ENCODE peak calls at places on chromosomes 7 and 10, in seven cellular contexts. One of them, this sample, is unnamed.

GRCh38 chr7:82204694-82205093 is 238.9 kb downstream of the CACNA2D1 start:
- DNase-seq in NCI-H1092 treated with DMSO at 0.1 percent for 48 hours: no peak
- DNase-seq in AG08396: peak
- DNase-seq in NCI-H748 treated with DMSO at 0.1 percent for 48 hours: no peak
- DNase-seq in AG08395: peak
- DNase-seq in tibial nerve: no peak
- DNase-seq in IMR-90: peak
- DNase-seq in this sample: peak

GRCh38 chr7:68689087-68689433 is 909.2 kb upstream of the AUTS2 start:
- DNase-seq in NCI-H1092 treated with DMSO at 0.1 percent for 48 hours: no peak
- DNase-seq in AG08396: no peak
- DNase-seq in NCI-H748 treated with DMSO at 0.1 percent for 48 hours: no peak
- DNase-seq in AG08395: no peak
- DNase-seq in tibial nerve: no peak
- DNase-seq in IMR-90: no peak
- DNase-seq in this sample: no peak

GRCh38 chr7:2944729-2945128 is 98.9 kb downstream of the CARD11 start:
- DNase-seq in NCI-H1092 treated with DMSO at 0.1 percent for 48 hours: no peak
- DNase-seq in AG08396: no peak
- DNase-seq in NCI-H748 treated with DMSO at 0.1 percent for 48 hours: no peak
- DNase-seq in AG08395: no peak
- DNase-seq in tibial nerve: no peak
- DNase-seq in IMR-90: no peak
- DNase-seq in this sample: no peak

GRCh38 chr7:7183061-7183832 is 903 bp downstream of the C1GALT1 start:
- DNase-seq in NCI-H1092 treated with DMSO at 0.1 percent for 48 hours: peak
- DNase-seq in AG08396: peak
- DNase-seq in NCI-H748 treated with DMSO at 0.1 percent for 48 hours: peak
- DNase-seq in AG08395: peak
- DNase-seq in tibial nerve: peak
- DNase-seq in IMR-90: no peak
- DNase-seq in this sample: peak

GRCh38 chr7:37833107-37833817 is 15.1 kb upstream of the NME8 start:
- DNase-seq in NCI-H1092 treated with DMSO at 0.1 percent for 48 hours: peak
- DNase-seq in AG08396: peak
- DNase-seq in NCI-H748 treated with DMSO at 0.1 percent for 48 hours: peak
- DNase-seq in AG08395: peak
- DNase-seq in tibial nerve: no peak
- DNase-seq in IMR-90: peak
- DNase-seq in this sample: peak

GRCh38 chr7:40346554-40346953 is 211.7 kb downstream of the SUGCT start:
- DNase-seq in NCI-H1092 treated with DMSO at 0.1 percent for 48 hours: no peak
- DNase-seq in AG08396: no peak
- DNase-seq in NCI-H748 treated with DMSO at 0.1 percent for 48 hours: no peak
- DNase-seq in AG08395: no peak
- DNase-seq in tibial nerve: no peak
- DNase-seq in IMR-90: no peak
- DNase-seq in this sample: no peak

GRCh38 chr10:5573968-5574641 is 49.3 kb downstream of the CALML3 start:
- DNase-seq in NCI-H1092 treated with DMSO at 0.1 percent for 48 hours: no peak
- DNase-seq in AG08396: no peak
- DNase-seq in NCI-H748 treated with DMSO at 0.1 percent for 48 hours: no peak
- DNase-seq in AG08395: no peak
- DNase-seq in tibial nerve: no peak
- DNase-seq in IMR-90: peak
- DNase-seq in this sample: peak

GRCh38 chr10:3861785-3862184 is 76.8 kb upstream of the KLF6 start:
- DNase-seq in NCI-H1092 treated with DMSO at 0.1 percent for 48 hours: no peak
- DNase-seq in AG08396: no peak
- DNase-seq in NCI-H748 treated with DMSO at 0.1 percent for 48 hours: no peak
- DNase-seq in AG08395: no peak
- DNase-seq in tibial nerve: no peak
- DNase-seq in IMR-90: no peak
- DNase-seq in this sample: peak